ENCODE peak calls at places on chromosomes 11 and 22, in eight cellular contexts. H is mucosa of descending colon; W is C1 segment of cervical spinal cord; L is psoas muscle; U is T-helper 2 cell; M is activated CD4-positive, alpha-beta T cell treated with anti-CD3 and anti-CD28 coated beads for 36 hours; N is hepatic stellate cell; X is GM12865. V is an unnamed sample.

GRCh38 chr11:119782673-119783072 is 53.7 kb upstream of the NECTIN1 start:
- DNase-seq in H (peak; percentile 23), W (no peak), L (no peak), U (no peak), M (no peak), N (peak; percentile 72), X (peak; percentile 51), V (no peak)

GRCh38 chr11:120424970-120425332 is 86.6 kb upstream of the GRIK4 start:
- DNase-seq in H (no peak), W (no peak), L (no peak), U (no peak), M (no peak), N (no peak), X (no peak), V (no peak)

GRCh38 chr22:46843691-46844297 is 81.3 kb downstream of the TBC1D22A start:
- DNase-seq in H (no peak), W (no peak), L (no peak), U (no peak), M (no peak), N (no peak), X (no peak), V (no peak)

GRCh38 chr22:28581020-28581419 is 98.6 kb downstream of the TTC28 start:
- DNase-seq in H (no peak), W (no peak), L (no peak), U (no peak), M (no peak), N (no peak), X (no peak), V (no peak)

GRCh38 chr11:10309163-10310093 is 4.6 kb downstream of the ADM start:
- DNase-seq in H (peak; percentile 83), W (peak; percentile 55), L (peak; percentile 89), U (no peak), M (no peak), N (peak; percentile 32), X (peak; percentile 28), V (peak; percentile 76)

GRCh38 chr22:38086001-38086845 is 2.2 kb upstream of the SLC16A8 start:
- DNase-seq in H (peak; percentile 40), W (no peak), L (peak; percentile 34), U (no peak), M (no peak), N (no peak), X (no peak), V (no peak)

GRCh38 chr11:93512073-93512475 is 31.1 kb downstream of the SMCO4 start:
- DNase-seq in H (no peak), W (no peak), L (no peak), U (no peak), M (peak; percentile 37), N (no peak), X (no peak), V (no peak)

GRCh38 chr22:39349967-39350802 is at the start of gene SYNGR1:
- DNase-seq in H (no peak), W (no peak), L (no peak), U (no peak), M (peak; percentile 14), N (no peak), X (no peak), V (peak; percentile 52)

GRCh38 chr11:111730871-111731591 is 35.2 kb downstream of the PPP2R1B start:
- DNase-seq in H (peak; percentile 58), W (peak; percentile 23), L (peak; percentile 91), U (no peak), M (no peak), N (no peak), X (no peak), V (peak; percentile 55)

GRCh38 chr11:79702303-79702702 is 261.5 kb upstream of the TENM4 start:
- DNase-seq in H (no peak), W (no peak), L (no peak), U (no peak), M (no peak), N (no peak), X (no peak), V (no peak)

V was measured in left ventricle myocardium superior.